ENCODE peak calls at places on chromosomes 1 and 21, in nine cellular contexts. One of them, this sample, is unnamed.

GRCh38 chr1:108512239-108513071 is 47.4 kb upstream of the EEIG2 start:
- DNase-seq in brain microvascular endothelial cell: no peak
- DNase-seq in mesothelial cell of epicardium: no peak
- DNase-seq in MM.1S: peak
- DNase-seq in esophagus muscularis mucosa: no peak
- DNase-seq in ascending aorta: no peak
- DNase-seq in H9: no peak
- DNase-seq in CD8-positive, alpha-beta T cell: no peak
- DNase-seq in lower lobe of right lung: no peak
- DNase-seq in this sample: no peak

GRCh38 chr1:22645936-22646335 is 2.5 kb downstream of the C1QC start:
- DNase-seq in brain microvascular endothelial cell: no peak
- DNase-seq in mesothelial cell of epicardium: no peak
- DNase-seq in MM.1S: no peak
- DNase-seq in esophagus muscularis mucosa: no peak
- DNase-seq in ascending aorta: no peak
- DNase-seq in H9: no peak
- DNase-seq in CD8-positive, alpha-beta T cell: no peak
- DNase-seq in lower lobe of right lung: peak
- DNase-seq in this sample: no peak

GRCh38 chr1:175287849-175288248 is 95.3 kb upstream of the KIAA0040 start:
- DNase-seq in brain microvascular endothelial cell: no peak
- DNase-seq in mesothelial cell of epicardium: no peak
- DNase-seq in MM.1S: peak
- DNase-seq in esophagus muscularis mucosa: no peak
- DNase-seq in ascending aorta: no peak
- DNase-seq in H9: no peak
- DNase-seq in CD8-positive, alpha-beta T cell: no peak
- DNase-seq in lower lobe of right lung: no peak
- DNase-seq in this sample: no peak

GRCh38 chr1:93350875-93351274 is 5.2 kb downstream of the DR1 start:
- DNase-seq in brain microvascular endothelial cell: no peak
- DNase-seq in mesothelial cell of epicardium: no peak
- DNase-seq in MM.1S: no peak
- DNase-seq in esophagus muscularis mucosa: no peak
- DNase-seq in ascending aorta: no peak
- DNase-seq in H9: no peak
- DNase-seq in CD8-positive, alpha-beta T cell: no peak
- DNase-seq in lower lobe of right lung: no peak
- DNase-seq in this sample: no peak

GRCh38 chr1:38662141-38662540 is 197.4 kb downstream of the RRAGC start:
- DNase-seq in brain microvascular endothelial cell: no peak
- DNase-seq in mesothelial cell of epicardium: no peak
- DNase-seq in MM.1S: no peak
- DNase-seq in esophagus muscularis mucosa: no peak
- DNase-seq in ascending aorta: no peak
- DNase-seq in H9: no peak
- DNase-seq in CD8-positive, alpha-beta T cell: no peak
- DNase-seq in lower lobe of right lung: no peak
- DNase-seq in this sample: no peak

GRCh38 chr1:157961805-157962762 is 31.4 kb upstream of the KIRREL1 start:
- DNase-seq in brain microvascular endothelial cell: peak
- DNase-seq in mesothelial cell of epicardium: no peak
- DNase-seq in MM.1S: peak
- DNase-seq in esophagus muscularis mucosa: no peak
- DNase-seq in ascending aorta: no peak
- DNase-seq in H9: no peak
- DNase-seq in CD8-positive, alpha-beta T cell: no peak
- DNase-seq in lower lobe of right lung: no peak
- DNase-seq in this sample: no peak

GRCh38 chr1:103177146-103177850 is 69.0 kb upstream of the COL11A1 start:
- DNase-seq in brain microvascular endothelial cell: no peak
- DNase-seq in mesothelial cell of epicardium: no peak
- DNase-seq in MM.1S: no peak
- DNase-seq in esophagus muscularis mucosa: no peak
- DNase-seq in ascending aorta: no peak
- DNase-seq in H9: no peak
- DNase-seq in CD8-positive, alpha-beta T cell: no peak
- DNase-seq in lower lobe of right lung: no peak
- DNase-seq in this sample: no peak

GRCh38 chr1:162385702-162386101 is 4.2 kb downstream of the C1orf226 start:
- DNase-seq in brain microvascular endothelial cell: no peak
- DNase-seq in mesothelial cell of epicardium: no peak
- DNase-seq in MM.1S: no peak
- DNase-seq in esophagus muscularis mucosa: no peak
- DNase-seq in ascending aorta: no peak
- DNase-seq in H9: no peak
- DNase-seq in CD8-positive, alpha-beta T cell: no peak
- DNase-seq in lower lobe of right lung: no peak
- DNase-seq in this sample: no peak

GRCh38 chr1:25432749-25433388 is 2.2 kb downstream of the MACO1 start:
- DNase-seq in brain microvascular endothelial cell: no peak
- DNase-seq in mesothelial cell of epicardium: no peak
- DNase-seq in MM.1S: no peak
- DNase-seq in esophagus muscularis mucosa: no peak
- DNase-seq in ascending aorta: no peak
- DNase-seq in H9: no peak
- DNase-seq in CD8-positive, alpha-beta T cell: no peak
- DNase-seq in lower lobe of right lung: no peak
- DNase-seq in this sample: no peak

DNA sequence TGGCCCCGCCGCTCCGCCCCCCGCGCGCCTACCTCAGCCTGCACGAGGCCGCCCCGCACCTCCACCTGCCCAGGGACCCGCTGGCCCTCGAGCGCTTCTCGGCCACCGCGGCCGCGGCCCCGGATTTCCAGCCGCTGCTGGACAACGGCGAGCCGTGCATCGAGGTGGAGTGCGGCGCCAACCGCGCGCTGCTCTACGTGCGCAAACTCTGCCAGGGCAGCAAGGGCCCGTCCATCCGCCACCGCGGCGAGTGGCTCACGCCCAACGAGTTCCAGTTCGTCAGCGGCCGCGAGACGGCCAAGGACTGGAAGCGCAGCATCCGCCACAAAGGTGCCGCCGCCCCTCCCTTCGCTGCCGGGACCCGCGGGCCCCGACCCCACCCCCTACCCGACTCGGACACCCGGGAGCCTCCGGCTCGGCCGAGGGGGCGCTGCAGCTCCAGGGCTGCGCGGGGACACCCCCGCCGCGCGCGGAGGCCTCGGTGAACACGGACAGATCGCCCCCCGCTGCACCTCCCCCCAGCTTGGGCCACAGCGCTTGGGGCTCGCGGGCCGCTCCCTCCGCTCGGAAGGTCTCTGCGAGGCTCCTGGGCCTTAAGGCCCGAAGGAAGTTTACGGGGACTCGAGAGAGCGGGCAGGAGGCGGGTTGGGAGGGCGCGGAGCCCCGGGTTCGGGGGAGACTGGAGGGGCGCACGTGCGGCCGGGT is 1.0 kb downstream of the SAMD11 start:
- DNase-seq in brain microvascular endothelial cell: no peak
- DNase-seq in mesothelial cell of epicardium: no peak
- DNase-seq in MM.1S: no peak
- DNase-seq in esophagus muscularis mucosa: no peak
- DNase-seq in ascending aorta: no peak
- DNase-seq in H9: peak
- DNase-seq in CD8-positive, alpha-beta T cell: no peak
- DNase-seq in lower lobe of right lung: no peak
- DNase-seq in this sample: no peak
- TF ChIP-seq CTCF in brain microvascular endothelial cell: no peak
- TF ChIP-seq CTCF in mesothelial cell of epicardium: no peak
- TF ChIP-seq CTCF in MM.1S: no peak
- TF ChIP-seq CTCF in esophagus muscularis mucosa: no peak
- TF ChIP-seq CTCF in ascending aorta: no peak
- TF ChIP-seq CTCF in H9: no peak
- TF ChIP-seq CTCF in CD8-positive, alpha-beta T cell: no peak
- TF ChIP-seq CTCF in lower lobe of right lung: no peak
- TF ChIP-seq CTCF in this sample: no peak

GRCh38 chr1:100955322-100955721 is 59.4 kb downstream of the SLC30A7 start:
- DNase-seq in brain microvascular endothelial cell: no peak
- DNase-seq in mesothelial cell of epicardium: no peak
- DNase-seq in MM.1S: no peak
- DNase-seq in esophagus muscularis mucosa: no peak
- DNase-seq in ascending aorta: no peak
- DNase-seq in H9: no peak
- DNase-seq in CD8-positive, alpha-beta T cell: no peak
- DNase-seq in lower lobe of right lung: no peak
- DNase-seq in this sample: no peak

GRCh38 chr1:100959502-100960060 is 63.7 kb downstream of the SLC30A7 start:
- DNase-seq in brain microvascular endothelial cell: no peak
- DNase-seq in mesothelial cell of epicardium: no peak
- DNase-seq in MM.1S: no peak
- DNase-seq in esophagus muscularis mucosa: no peak
- DNase-seq in ascending aorta: no peak
- DNase-seq in H9: no peak
- DNase-seq in CD8-positive, alpha-beta T cell: no peak
- DNase-seq in lower lobe of right lung: no peak
- DNase-seq in this sample: no peak

GRCh38 chr1:100960098-100960497 is 64.2 kb downstream of the SLC30A7 start:
- DNase-seq in brain microvascular endothelial cell: no peak
- DNase-seq in mesothelial cell of epicardium: no peak
- DNase-seq in MM.1S: no peak
- DNase-seq in esophagus muscularis mucosa: no peak
- DNase-seq in ascending aorta: no peak
- DNase-seq in H9: no peak
- DNase-seq in CD8-positive, alpha-beta T cell: no peak
- DNase-seq in lower lobe of right lung: no peak
- DNase-seq in this sample: no peak
- TF ChIP-seq CTCF in brain microvascular endothelial cell: no peak
- TF ChIP-seq CTCF in mesothelial cell of epicardium: no peak
- TF ChIP-seq CTCF in MM.1S: no peak
- TF ChIP-seq CTCF in esophagus muscularis mucosa: no peak
- TF ChIP-seq CTCF in ascending aorta: no peak
- TF ChIP-seq CTCF in H9: no peak
- TF ChIP-seq CTCF in CD8-positive, alpha-beta T cell: no peak
- TF ChIP-seq CTCF in lower lobe of right lung: no peak
- TF ChIP-seq CTCF in this sample: no peak

GRCh38 chr1:153919879-153920852 is 2.6 kb downstream of the GATAD2B start:
- DNase-seq in brain microvascular endothelial cell: no peak
- DNase-seq in mesothelial cell of epicardium: no peak
- DNase-seq in MM.1S: peak
- DNase-seq in esophagus muscularis mucosa: no peak
- DNase-seq in ascending aorta: no peak
- DNase-seq in H9: no peak
- DNase-seq in CD8-positive, alpha-beta T cell: no peak
- DNase-seq in lower lobe of right lung: no peak
- DNase-seq in this sample: no peak
- TF ChIP-seq CTCF in brain microvascular endothelial cell: peak
- TF ChIP-seq CTCF in mesothelial cell of epicardium: no peak
- TF ChIP-seq CTCF in MM.1S: peak
- TF ChIP-seq CTCF in esophagus muscularis mucosa: peak
- TF ChIP-seq CTCF in ascending aorta: no peak
- TF ChIP-seq CTCF in H9: peak
- TF ChIP-seq CTCF in CD8-positive, alpha-beta T cell: peak
- TF ChIP-seq CTCF in lower lobe of right lung: no peak
- TF ChIP-seq CTCF in this sample: peak

DNA sequence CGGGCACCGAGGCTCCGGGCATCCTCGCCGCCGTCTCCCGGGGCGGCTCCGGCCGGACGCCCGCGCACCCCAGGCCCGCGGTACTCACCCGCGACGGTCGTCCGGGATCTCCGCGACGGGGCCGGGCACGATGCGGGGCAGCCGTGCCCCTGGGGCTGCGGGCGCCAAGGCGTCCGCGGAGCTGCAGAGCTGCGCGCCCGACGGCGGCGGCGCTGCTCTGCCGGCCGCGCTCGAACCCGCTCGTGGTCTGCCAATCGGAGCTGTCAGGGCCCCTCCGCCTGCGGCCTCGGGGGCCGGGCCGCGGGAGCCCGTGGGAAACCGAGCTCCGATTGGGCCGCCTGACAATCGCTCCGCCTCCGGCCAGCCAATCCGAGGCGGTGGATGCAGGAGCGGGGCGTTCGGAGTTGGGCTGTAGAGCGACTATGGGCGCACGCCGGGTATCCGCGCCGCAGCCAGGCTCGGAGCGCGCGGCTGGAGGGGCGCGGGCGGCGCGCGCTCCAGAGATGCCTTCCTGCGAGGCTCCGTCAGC is 100.6 kb upstream of the SOD1 start:
- DNase-seq in brain microvascular endothelial cell: peak
- DNase-seq in mesothelial cell of epicardium: peak
- DNase-seq in MM.1S: peak
- DNase-seq in esophagus muscularis mucosa: peak
- DNase-seq in ascending aorta: no peak
- DNase-seq in H9: peak
- DNase-seq in CD8-positive, alpha-beta T cell: peak
- DNase-seq in lower lobe of right lung: peak
- DNase-seq in this sample: peak
- TF ChIP-seq CTCF in brain microvascular endothelial cell: no peak
- TF ChIP-seq CTCF in mesothelial cell of epicardium: no peak
- TF ChIP-seq CTCF in MM.1S: peak
- TF ChIP-seq CTCF in esophagus muscularis mucosa: peak
- TF ChIP-seq CTCF in ascending aorta: no peak
- TF ChIP-seq CTCF in H9: peak
- TF ChIP-seq CTCF in CD8-positive, alpha-beta T cell: no peak
- TF ChIP-seq CTCF in lower lobe of right lung: peak
- TF ChIP-seq CTCF in this sample: peak